ENCODE peak calls at places on chromosomes 12 and 14, in ten cellular contexts. V is AG09309; T is AG08395; W is A549; M is effector CD4-positive, alpha-beta T cell; B is MCF 10A; F is AG04449; A is D341Med; O is activated CD4-positive, alpha-beta T cell treated with anti-CD3 and anti-CD28 coated beads, Interleukin-2, amount 10 ng/mL, durations not matched to agents 7 days and 5 days; P is stimulated activated CD4-positive, alpha-beta T cell treated with anti-CD3 and anti-CD28 coated beads, TNF-alpha, amount 100 ng/mL, for 4 hours. E is an unnamed sample.

GRCh38 chr14:97410667-97411286 is 613.6 kb downstream of the VRK1 start:
- DNase-seq in V (no peak), T (no peak), W (no peak), M (no peak), B (no peak), F (no peak), A (no peak), O (no peak), P (no peak), E (no peak)

GRCh38 chr14:96383445-96383844 is 8.5 kb upstream of the AK7 start:
- DNase-seq in V (no peak), T (no peak), W (no peak), M (no peak), B (no peak), F (no peak), A (no peak), O (no peak), P (no peak), E (no peak)

GRCh38 chr12:91833780-91834359 is 311.8 kb downstream of the BTG1 start:
- DNase-seq in V (no peak), T (no peak), W (no peak), M (no peak), B (no peak), F (no peak), A (no peak), O (no peak), P (no peak), E (no peak)

GRCh38 chr14:74141703-74142102 is 56.9 kb downstream of the LIN52 start:
- DNase-seq in V (peak), T (no peak), W (no peak), M (no peak), B (peak), F (no peak), A (no peak), O (no peak), P (no peak), E (no peak)

GRCh38 chr12:57236925-57237652 is 7.6 kb downstream of the SHMT2 start:
- DNase-seq in V (no peak), T (no peak), W (no peak), M (no peak), B (no peak), F (no peak), A (no peak), O (no peak), P (no peak), E (no peak)

GRCh38 chr12:5587701-5588100 is 155.8 kb downstream of the NTF3 start:
- DNase-seq in V (no peak), T (no peak), W (no peak), M (no peak), B (no peak), F (no peak), A (peak), O (no peak), P (no peak), E (no peak)

GRCh38 chr14:59918824-59919581 is 941 bp upstream of the LRRC9 start:
- DNase-seq in V (no peak), T (peak), W (peak), M (no peak), B (peak), F (no peak), A (peak), O (no peak), P (no peak), E (no peak)

GRCh38 chr14:89578048-89578619 is 161.1 kb upstream of the FOXN3 start:
- DNase-seq in V (peak), T (peak), W (no peak), M (no peak), B (no peak), F (no peak), A (no peak), O (no peak), P (no peak), E (no peak)

GRCh38 chr14:30227436-30227835 is 299.8 kb upstream of the PRKD1 start:
- DNase-seq in V (no peak), T (no peak), W (no peak), M (no peak), B (no peak), F (no peak), A (no peak), O (no peak), P (no peak), E (no peak)

GRCh38 chr12:132190012-132190755 is 45.9 kb downstream of the NOC4L start:
- DNase-seq in V (no peak), T (peak), W (peak), M (no peak), B (no peak), F (no peak), A (no peak), O (no peak), P (no peak), E (no peak)

GRCh38 chr12:4112290-4112689 is 161.3 kb upstream of the CCND2 start:
- DNase-seq in V (no peak), T (no peak), W (no peak), M (no peak), B (no peak), F (no peak), A (no peak), O (no peak), P (no peak), E (no peak)

GRCh38 chr12:78959556-78959955 is 95.0 kb downstream of the SYT1 start:
- DNase-seq in V (no peak), T (no peak), W (no peak), M (no peak), B (no peak), F (no peak), A (no peak), O (no peak), P (no peak), E (no peak)

GRCh38 chr12:44774815-44775411 is 101.2 kb downstream of the NELL2 start:
- DNase-seq in V (no peak), T (no peak), W (peak), M (peak), B (peak), F (no peak), A (peak), O (peak), P (peak), E (no peak)